ENCODE peak calls at places on chromosomes 11 and 22, in four cellular contexts. D is SK-N-SH, I is K562, R is HepG2. N is an unnamed sample.

GRCh38 chr11:74749965-74750296 is 1.3 kb downstream of the RNF169 start:
- DNase-seq in R (no peak), D (no peak), I (no peak), N (no peak)

GRCh38 chr11:108115495-108116140 is 5.7 kb upstream of the ACAT1 start:
- DNase-seq in I (no peak), D (no peak), R (no peak), N (peak)

GRCh38 chr11:80593981-80594380 is 1153.2 kb upstream of the TENM4 start:
- DNase-seq in R (peak), I (no peak), D (no peak), N (no peak)

GRCh38 chr11:27076121-27076589 is 35.5 kb downstream of the BBOX1 start:
- DNase-seq in I (no peak), R (no peak), D (no peak), N (no peak)

GRCh38 chr22:19874307-19875060 is 19.8 kb upstream of the GNB1L start:
- DNase-seq in R (no peak), D (peak), I (no peak), N (peak)

GRCh38 chr22:19766506-19767426 is 6.2 kb downstream of the TBX1 start:
- DNase-seq in R (no peak), D (peak), I (peak), N (peak)

GRCh38 chr22:46551996-46552395 is 14.6 kb upstream of the CELSR1 start:
- DNase-seq in R (no peak), I (no peak), D (no peak), N (no peak)

GRCh38 chr11:101346591-101346990 is 217.0 kb upstream of the PGR start:
- DNase-seq in R (no peak), D (no peak), I (no peak), N (no peak)

GRCh38 chr22:11066458-11067285 is 4461.3 kb upstream of the OR11H1 start:
- DNase-seq in R (no peak), I (peak), D (peak), N (no peak)

GRCh38 chr11:78961186-78961782 is 386.6 kb upstream of the NARS2 start:
- DNase-seq in I (peak), D (peak), R (no peak), N (peak)

GRCh38 chr11:15327786-15328231 is 213.1 kb downstream of the INSC start:
- DNase-seq in I (peak), D (peak), R (peak), N (peak)

GRCh38 chr22:46578824-46579561 is 41.2 kb upstream of the GRAMD4 start:
- DNase-seq in R (peak), D (peak), I (peak), N (no peak)

GRCh38 chr11:111871693-111872161 is 346 bp upstream of the ALG9 start:
- DNase-seq in D (peak), I (peak), R (no peak), N (no peak)

GRCh38 chr11:8263109-8263768 is 439 bp downstream of the LMO1 start:
- DNase-seq in I (no peak), D (peak), R (no peak), N (peak)

GRCh38 chr11:20854214-20854613 is 184.8 kb downstream of the NELL1 start:
- DNase-seq in R (no peak), D (no peak), I (no peak), N (peak)

GRCh38 chr11:45431301-45432018 is 145.3 kb upstream of the SYT13 start:
- DNase-seq in D (no peak), R (no peak), I (no peak), N (no peak)

GRCh38 chr22:30439226-30439625 is 13.7 kb downstream of the MTFP1 start:
- DNase-seq in I (no peak), D (no peak), R (no peak), N (no peak)

GRCh38 chr22:47328550-47329243 is 566.2 kb downstream of the TBC1D22A start:
- DNase-seq in D (peak), R (peak), I (peak), N (no peak)

GRCh38 chr11:33329705-33330329 is 72.6 kb downstream of the HIPK3 start:
- DNase-seq in R (peak), I (peak), D (peak), N (peak)

GRCh38 chr11:2662024-2662312 is 37.8 kb downstream of the KCNQ1OT1 start:
- DNase-seq in R (no peak), I (no peak), D (no peak), N (no peak)

GRCh38 chr11:91296628-91297027 is 928.0 kb upstream of the FAT3 start:
- DNase-seq in I (no peak), R (no peak), D (no peak), N (no peak)

GRCh38 chr22:32830473-32830872 is 29.0 kb downstream of the TIMP3 start:
- DNase-seq in D (no peak), R (no peak), I (no peak), N (peak)

GRCh38 chr11:25566298-25567200 is 765.4 kb upstream of the ANO3 start:
- DNase-seq in D (no peak), I (no peak), R (no peak), N (no peak)

GRCh38 chr11:13782395-13783080 is 114.1 kb downstream of the FAR1 start:
- DNase-seq in I (no peak), D (no peak), R (no peak), N (no peak)

GRCh38 chr11:27028653-27029052 is 12.0 kb upstream of the BBOX1 start:
- DNase-seq in I (no peak), D (no peak), R (no peak), N (no peak)

GRCh38 chr22:18152519-18152918 is 2.5 kb downstream of the USP18 start:
- DNase-seq in I (no peak), D (no peak), R (no peak), N (no peak)

GRCh38 chr22:44437493-44438015 is 60.5 kb downstream of the RTL6 start:
- DNase-seq in I (no peak), D (no peak), R (no peak), N (no peak)

GRCh38 chr11:46247664-46248063 is 29.8 kb upstream of the CREB3L1 start:
- DNase-seq in D (no peak), R (peak), I (peak), N (peak)

GRCh38 chr11:73323464-73323863 is 15.4 kb downstream of the ARHGEF17 start:
- DNase-seq in R (peak), D (peak), I (no peak), N (peak)

GRCh38 chr22:49936973-49937757 is 18.7 kb downstream of the CRELD2 start:
- DNase-seq in D (no peak), R (no peak), I (no peak), N (no peak)

GRCh38 chr11:10022764-10023163 is 271.3 kb downstream of the SBF2 start:
- DNase-seq in I (no peak), R (no peak), D (no peak), N (no peak)

GRCh38 chr22:38696606-38697005 is 4.1 kb downstream of the JOSD1 start:
- DNase-seq in I (no peak), R (peak), D (no peak), N (no peak)

GRCh38 chr11:64056213-64056785 is 20.6 kb downstream of the FLRT1 start:
- DNase-seq in I (no peak), R (no peak), D (peak), N (no peak)

GRCh38 chr11:133953999-133954398 is 2.8 kb downstream of the IGSF9B start:
- DNase-seq in R (no peak), I (no peak), D (no peak), N (no peak)

GRCh38 chr11:133956650-133957633 is at the start of gene IGSF9B:
- DNase-seq in R (no peak), D (peak), I (peak), N (peak)

GRCh38 chr11:133955091-133955846 is 1.5 kb downstream of the IGSF9B start:
- DNase-seq in D (peak), I (no peak), R (no peak), N (no peak)

GRCh38 chr11:133957926-133958325 is 1.2 kb upstream of the IGSF9B start:
- DNase-seq in R (no peak), I (no peak), D (no peak), N (no peak)

GRCh38 chr11:133955945-133956421 is 785 bp downstream of the IGSF9B start:
- DNase-seq in R (no peak), I (no peak), D (peak), N (no peak)
- TF ChIP-seq USF2 in R (no peak), I (no peak), D (no peak), N (no peak)

GRCh38 chr11:96149743-96150555 is 193.0 kb downstream of the MAML2 start:
- DNase-seq in I (no peak), R (peak), D (no peak), N (no peak)
- TF ChIP-seq FOXJ3 in I (no peak), R (no peak), D (no peak), N (no peak)

DNA sequence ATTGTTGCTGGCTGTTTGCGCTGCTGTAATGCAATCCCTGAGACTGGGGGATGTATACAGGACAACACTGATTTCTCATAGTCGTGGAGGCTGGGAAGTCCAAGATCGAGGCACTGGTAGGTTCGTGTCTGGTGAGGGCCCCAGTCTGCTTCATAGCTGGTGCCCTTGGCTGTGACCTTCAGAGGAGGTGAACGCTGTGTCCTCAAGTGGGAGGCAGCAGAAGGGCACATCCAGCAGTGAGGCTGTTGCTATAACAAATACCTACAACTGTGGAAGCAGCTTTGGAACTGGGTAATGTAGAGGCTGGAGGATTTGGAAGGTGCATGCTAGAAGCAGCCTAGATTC is 21.3 kb downstream of the KRTAP5-5 start:
- DNase-seq in I (no peak), D (no peak), R (no peak), N (no peak)
- TF ChIP-seq USF2 in I (no peak), D (no peak), R (no peak), N (no peak)

GRCh38 chr11:12291313-12291712 is 86.1 kb upstream of the PARVA start:
- DNase-seq in D (peak), R (no peak), I (no peak), N (no peak)
- TF ChIP-seq FOXJ3 in D (no peak), R (no peak), I (no peak), N (no peak)

DNA sequence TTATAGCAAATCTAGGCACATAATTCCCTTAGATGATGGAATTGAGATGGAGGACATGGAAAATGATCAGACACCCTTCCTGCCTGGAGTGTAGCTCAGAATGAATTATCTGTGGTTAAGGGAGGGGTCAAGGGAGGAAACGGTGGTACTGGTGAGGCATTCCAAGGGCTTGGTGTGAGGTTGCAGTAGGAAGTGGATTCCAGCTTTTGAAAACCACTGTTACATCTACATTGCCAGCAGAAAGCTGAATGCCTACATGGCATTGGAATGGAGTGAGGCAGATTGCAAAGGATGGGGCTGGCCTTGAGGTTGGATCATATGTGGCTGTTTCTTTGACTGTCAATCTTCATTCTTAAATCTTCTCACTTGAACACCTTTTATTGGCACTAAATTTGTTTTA is 684.4 kb downstream of the NTM start:
- DNase-seq in D (no peak), R (no peak), I (no peak), N (no peak)
- TF ChIP-seq USF2 in D (no peak), R (no peak), I (no peak), N (no peak)

GRCh38 chr11:82791779-82792178 is 58.1 kb upstream of the FAM181B start:
- DNase-seq in R (no peak), D (peak), I (peak), N (no peak)

GRCh38 chr11:82792822-82793569 is 59.3 kb upstream of the FAM181B start:
- DNase-seq in D (no peak), I (peak), R (no peak), N (no peak)

GRCh38 chr11:82796970-82797594 is 63.4 kb upstream of the FAM181B start:
- DNase-seq in R (no peak), D (no peak), I (no peak), N (no peak)

GRCh38 chr11:82792319-82792718 is 58.7 kb upstream of the FAM181B start:
- DNase-seq in D (no peak), I (no peak), R (no peak), N (no peak)

GRCh38 chr11:82794490-82794889 is 60.8 kb upstream of the FAM181B start:
- DNase-seq in D (no peak), R (no peak), I (no peak), N (no peak)
- TF ChIP-seq FOXJ3 in D (no peak), R (no peak), I (no peak), N (no peak)

GRCh38 chr11:93193721-93194120 is 4.1 kb downstream of the SLC36A4 start:
- DNase-seq in R (no peak), D (no peak), I (no peak), N (no peak)

GRCh38 chr11:93194673-93195291 is 3.0 kb downstream of the SLC36A4 start:
- DNase-seq in I (no peak), D (peak), R (no peak), N (no peak)

GRCh38 chr11:93189462-93189861 is 8.3 kb downstream of the SLC36A4 start:
- DNase-seq in R (no peak), I (no peak), D (no peak), N (no peak)

GRCh38 chr11:93188726-93189125 is 9.1 kb downstream of the SLC36A4 start:
- DNase-seq in I (no peak), R (no peak), D (no peak), N (no peak)

GRCh38 chr11:93192163-93192562 is 5.6 kb downstream of the SLC36A4 start:
- DNase-seq in D (peak), I (peak), R (no peak), N (peak)
- TF ChIP-seq USF2 in D (no peak), I (no peak), R (no peak), N (no peak)

DNA sequence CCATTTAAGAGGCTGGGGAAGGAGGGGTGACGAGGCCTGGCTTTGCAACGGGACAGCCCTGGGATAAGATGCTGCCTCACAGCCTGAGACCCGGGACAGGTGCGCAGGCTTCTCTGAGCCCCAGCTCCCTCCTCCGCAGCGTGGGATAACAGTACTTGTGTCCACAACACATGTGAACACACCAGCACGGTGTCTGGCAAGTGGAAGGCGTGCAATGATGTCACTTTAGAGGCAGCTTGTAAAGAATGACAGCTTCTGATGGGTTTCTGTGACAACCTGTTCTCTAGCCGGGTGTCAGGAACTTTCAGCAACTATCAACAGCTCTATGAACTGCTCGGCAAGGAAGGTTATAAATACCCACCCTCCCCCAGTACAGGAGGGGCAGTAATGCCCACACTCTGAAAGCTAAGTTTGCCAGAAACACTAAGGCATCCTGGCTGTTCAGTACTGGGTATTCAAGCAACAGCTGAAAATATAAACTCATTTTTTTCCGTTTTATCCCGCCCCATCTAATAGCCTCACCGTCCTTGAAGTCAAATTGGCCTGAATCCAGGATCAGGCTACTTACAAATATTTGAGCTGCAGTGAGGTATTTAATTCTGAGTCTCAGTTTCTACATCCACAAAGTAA is 59.7 kb downstream of the MYH9 start:
- DNase-seq in R (no peak), I (no peak), D (no peak), N (no peak)
- TF ChIP-seq FOXJ3 in R (no peak), I (no peak), D (no peak), N (no peak)

N was measured in WTC11.